ENCODE peak calls at places on chromosomes 11 and 22, in five cellular contexts. Z is activated CD4-positive, CD25-positive, alpha-beta regulatory T cell; O is small intestine; C is NCI-H226; L is stimulated activated CD4-positive, alpha-beta T cell treated with anti-CD3 and anti-CD28 coated beads, Interleukin-4, amount 100 ng/mL, for 48 hours. J is an unnamed sample.

GRCh38 chr22:37616205-37617083 is 7.8 kb downstream of the GGA1 start:
- DNase-seq in Z (no peak), O (no peak), C (no peak), L (no peak), J (no peak)

GRCh38 chr22:34722901-34723300 is 343.1 kb upstream of the ISX start:
- DNase-seq in Z (no peak), O (no peak), C (no peak), L (no peak), J (no peak)

GRCh38 chr11:13216019-13217006 is 61.3 kb upstream of the BMAL1 start:
- DNase-seq in Z (no peak), O (no peak), C (peak), L (peak), J (peak)

GRCh38 chr11:14422052-14422813 is 63.2 kb upstream of the RRAS2 start:
- DNase-seq in Z (no peak), O (peak), C (peak), L (no peak), J (peak)

GRCh38 chr11:2677127-2677526 is 22.7 kb downstream of the KCNQ1OT1 start:
- DNase-seq in Z (no peak), O (no peak), C (no peak), L (no peak), J (no peak)

GRCh38 chr11:71446942-71447688 is 1.1 kb downstream of the DHCR7 start:
- DNase-seq in Z (no peak), O (peak), C (peak), L (no peak), J (peak)

GRCh38 chr22:23677701-23677995 is 13.2 kb upstream of the RGL4 start:
- DNase-seq in Z (no peak), O (no peak), C (no peak), L (no peak), J (no peak)

GRCh38 chr22:35115515-35115914 is 49.6 kb downstream of the ISX start:
- DNase-seq in Z (no peak), O (no peak), C (no peak), L (no peak), J (no peak)

GRCh38 chr11:44301856-44302231 is 8.1 kb downstream of the ALX4 start:
- DNase-seq in Z (no peak), O (no peak), C (peak), L (no peak), J (peak)

GRCh38 chr11:976431-977160 is 50.9 kb downstream of the AP2A2 start:
- DNase-seq in Z (no peak), O (no peak), C (no peak), L (no peak), J (no peak)

GRCh38 chr11:122173587-122173986 is 57.6 kb upstream of the BLID start:
- DNase-seq in Z (no peak), O (no peak), C (no peak), L (no peak), J (no peak)

GRCh38 chr22:22348127-22348814 is 103.7 kb downstream of the VPREB1 start:
- DNase-seq in Z (no peak), O (peak), C (no peak), L (no peak), J (peak)

GRCh38 chr22:41598081-41598480 is 8.4 kb upstream of the PMM1 start:
- DNase-seq in Z (no peak), O (no peak), C (peak), L (no peak), J (peak)

J was measured in ELR.